ENCODE peak calls at places on chromosomes 4 and X, in eight cellular contexts. Q is GM23248; X is activated naive CD4-positive, alpha-beta T cell; E is T-helper 2 cell; B is left cardiac atrium; V is choroid plexus epithelial cell; H is ureter; F is cardiac fibroblast. N is an unnamed sample.

GRCh38 chrX:122219226-122219625 is 964.9 kb upstream of the GRIA3 start:
- DNase-seq in Q (peak), X (no peak), E (no peak), B (no peak), V (peak), H (no peak), F (no peak), N (no peak)

GRCh38 chr4:150581611-150582010 is 340 bp upstream of the MAB21L2 start:
- DNase-seq in Q (no peak), X (no peak), E (no peak), B (peak), V (peak), H (no peak), F (peak), N (no peak)

GRCh38 chrX:41688154-41688553 is 619 bp upstream of the GPR34 start:
- DNase-seq in Q (no peak), X (no peak), E (no peak), B (no peak), V (no peak), H (no peak), F (no peak), N (no peak)

GRCh38 chr4:14399919-14400706 is 602.2 kb upstream of the CPEB2 start:
- DNase-seq in Q (no peak), X (no peak), E (no peak), B (no peak), V (no peak), H (no peak), F (no peak), N (no peak)

GRCh38 chr4:23384741-23385140 is 505.1 kb downstream of the PPARGC1A start:
- DNase-seq in Q (no peak), X (no peak), E (no peak), B (no peak), V (peak), H (no peak), F (peak), N (no peak)

GRCh38 chr4:180100433-180101344 is 2142.5 kb upstream of the TENM3 start:
- DNase-seq in Q (no peak), X (no peak), E (no peak), B (no peak), V (no peak), H (no peak), F (no peak), N (no peak)

GRCh38 chr4:78345237-78345636 is 206.3 kb upstream of the ANXA3 start:
- DNase-seq in Q (no peak), X (no peak), E (no peak), B (no peak), V (no peak), H (no peak), F (no peak), N (no peak)

GRCh38 chr4:23135792-23136645 is 443.3 kb downstream of the GBA3 start:
- DNase-seq in Q (peak), X (no peak), E (no peak), B (no peak), V (peak), H (no peak), F (peak), N (no peak)

GRCh38 chr4:143207555-143207954 is 22.8 kb downstream of the USP38 start:
- DNase-seq in Q (peak), X (no peak), E (no peak), B (no peak), V (peak), H (no peak), F (peak), N (no peak)

GRCh38 chrX:39821011-39821708 is 276.6 kb downstream of the BCOR start:
- DNase-seq in Q (peak), X (no peak), E (peak), B (peak), V (no peak), H (no peak), F (peak), N (no peak)

GRCh38 chr4:38717604-38718003 is 53.6 kb downstream of the KLF3 start:
- DNase-seq in Q (peak), X (no peak), E (no peak), B (no peak), V (peak), H (no peak), F (peak), N (no peak)

GRCh38 chr4:31998807-31999206 is 1278.6 kb downstream of the PCDH7 start:
- DNase-seq in Q (no peak), X (no peak), E (no peak), B (no peak), V (no peak), H (no peak), F (no peak), N (no peak)

GRCh38 chr4:74423101-74423500 is 21.8 kb upstream of the AREG start:
- DNase-seq in Q (peak), X (no peak), E (no peak), B (peak), V (peak), H (no peak), F (peak), N (no peak)

GRCh38 chr4:180953572-180953971 is 1289.6 kb upstream of the TENM3 start:
- DNase-seq in Q (peak), X (no peak), E (no peak), B (no peak), V (peak), H (no peak), F (no peak), N (no peak)

GRCh38 chr4:38832624-38833528 is 23.7 kb downstream of the TLR6 start:
- DNase-seq in Q (no peak), X (no peak), E (no peak), B (no peak), V (no peak), H (no peak), F (no peak), N (no peak)

GRCh38 chrX:148593146-148593545 is 92.7 kb downstream of the AFF2 start:
- DNase-seq in Q (no peak), X (no peak), E (no peak), B (no peak), V (no peak), H (no peak), F (no peak), N (no peak)

GRCh38 chr4:48133668-48134444 is at the start of gene TXK:
- DNase-seq in Q (no peak), X (no peak), E (no peak), B (no peak), V (peak), H (no peak), F (peak), N (no peak)

GRCh38 chr4:28966982-28967381 is 1753.2 kb upstream of the PCDH7 start:
- DNase-seq in Q (peak), X (no peak), E (no peak), B (no peak), V (peak), H (no peak), F (no peak), N (no peak)

GRCh38 chrX:119393144-119393543 is 6.0 kb upstream of the SLC25A43 start:
- DNase-seq in Q (no peak), X (no peak), E (no peak), B (no peak), V (no peak), H (no peak), F (no peak), N (no peak)

GRCh38 chr4:179467890-179468289 is 2025.7 kb upstream of the AGA start:
- DNase-seq in Q (no peak), X (no peak), E (no peak), B (no peak), V (no peak), H (no peak), F (no peak), N (no peak)

GRCh38 chr4:38605181-38605764 is 58.7 kb upstream of the KLF3 start:
- DNase-seq in Q (no peak), X (no peak), E (no peak), B (no peak), V (no peak), H (no peak), F (no peak), N (no peak)